ENCODE peak calls at places on chromosomes 6 and 20, in nine cellular contexts. X, L, R, I, N, P, C, Q and S are unnamed samples.

GRCh38 chr6:69866351-69867074 is at the start of gene COL19A1:
- DNase-seq in X (peak), L (peak), R (peak), I (no peak), N (peak), P (peak), C (no peak), Q (peak), S (no peak)

GRCh38 chr6:169809386-169809785 is 58.0 kb downstream of the ERMARD start:
- DNase-seq in X (no peak), L (no peak), R (no peak), I (no peak), N (no peak), P (no peak), C (no peak), Q (no peak), S (no peak)

GRCh38 chr6:140970485-140970884 is 1162.2 kb upstream of the GJE1 start:
- DNase-seq in X (peak), L (no peak), R (no peak), I (no peak), N (no peak), P (no peak), C (no peak), Q (no peak), S (no peak)

GRCh38 chr6:27599859-27600532 is 127.1 kb upstream of the ZNF184 start:
- DNase-seq in X (no peak), L (no peak), R (no peak), I (no peak), N (no peak), P (no peak), C (no peak), Q (no peak), S (no peak)

GRCh38 chr6:29791162-29791561 is 36.5 kb upstream of the HLA-G start:
- DNase-seq in X (no peak), L (no peak), R (no peak), I (no peak), N (no peak), P (no peak), C (no peak), Q (no peak), S (no peak)

GRCh38 chr20:57264908-57265648 is 1.4 kb downstream of the BMP7 start:
- DNase-seq in X (peak), L (no peak), R (no peak), I (no peak), N (peak), P (no peak), C (no peak), Q (no peak), S (no peak)

GRCh38 chr6:37495199-37495913 is 4.3 kb downstream of the CCDC167 start:
- DNase-seq in X (no peak), L (no peak), R (no peak), I (no peak), N (no peak), P (no peak), C (no peak), Q (no peak), S (no peak)

GRCh38 chr6:3797231-3798200 is 46.0 kb upstream of the PXDC1 start:
- DNase-seq in X (no peak), L (no peak), R (no peak), I (no peak), N (no peak), P (no peak), C (peak), Q (no peak), S (no peak)

GRCh38 chr20:37336369-37337207 is 9.4 kb upstream of the SRC start:
- DNase-seq in X (peak), L (peak), R (no peak), I (peak), N (peak), P (peak), C (no peak), Q (peak), S (no peak)

GRCh38 chr6:129567374-129567773 is 142.6 kb downstream of the ARHGAP18 start:
- DNase-seq in X (peak), L (no peak), R (peak), I (no peak), N (no peak), P (peak), C (peak), Q (no peak), S (no peak)

GRCh38 chr6:108728826-108729225 is 119.4 kb upstream of the ARMC2 start:
- DNase-seq in X (peak), L (no peak), R (peak), I (no peak), N (no peak), P (no peak), C (peak), Q (no peak), S (no peak)

GRCh38 chr20:31896049-31896448 is 25.6 kb downstream of the TTLL9 start:
- DNase-seq in X (no peak), L (no peak), R (no peak), I (no peak), N (no peak), P (no peak), C (no peak), Q (no peak), S (no peak)
- H3K27ac ChIP-seq in X (no peak), L (no peak), R (no peak), I (no peak), N (no peak), P (no peak), C (no peak), Q (no peak), S (no peak)

DNA sequence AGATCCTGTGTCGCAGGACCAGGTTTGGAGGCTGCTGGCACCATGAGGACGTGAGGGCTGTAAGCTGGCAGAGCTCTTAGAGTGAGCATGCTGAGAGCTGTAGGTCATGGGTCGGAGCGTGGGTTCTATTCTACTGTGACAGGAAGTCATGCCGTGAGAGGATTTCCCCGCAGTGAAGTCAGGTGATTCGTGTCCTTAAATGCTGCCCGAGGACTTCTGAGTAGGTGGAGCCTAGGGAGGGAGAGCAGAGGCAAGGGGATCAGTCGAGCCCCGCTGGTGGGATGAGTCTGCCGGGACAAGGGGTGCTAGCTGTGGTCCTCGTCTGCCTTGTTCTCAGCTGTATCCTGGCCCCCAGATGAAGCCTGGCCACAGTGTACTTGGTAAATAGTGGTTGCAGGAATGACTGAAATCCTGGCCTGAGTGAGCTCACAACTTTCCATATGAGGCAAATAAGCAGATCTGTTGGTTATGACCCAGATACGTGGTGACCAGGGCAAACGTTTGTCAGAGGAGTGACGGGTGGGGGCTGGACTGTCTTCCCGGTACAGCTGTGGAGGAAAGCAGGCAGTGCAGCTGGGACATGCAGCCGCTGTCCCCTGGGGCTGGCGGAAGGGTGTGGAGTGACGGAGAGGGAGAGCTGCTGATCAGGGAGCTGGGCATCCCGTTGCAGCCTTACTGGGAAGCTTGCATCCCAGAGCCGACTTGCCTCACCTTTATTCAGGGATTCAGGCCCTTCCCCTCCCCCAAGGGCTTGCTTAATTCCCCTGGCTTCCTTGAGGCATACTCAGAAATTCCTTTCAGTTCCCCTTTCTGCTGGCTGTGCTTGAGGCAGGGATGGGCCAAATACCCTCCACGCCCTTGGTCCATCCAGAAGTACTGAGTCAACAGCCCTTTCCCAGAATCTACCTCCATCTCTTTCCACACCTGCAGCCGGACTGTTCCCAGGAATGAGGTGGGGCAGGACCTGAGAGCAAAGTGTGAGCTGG is 250.9 kb upstream of the RREB1 start:
- DNase-seq in X (peak), L (peak), R (peak), I (peak), N (no peak), P (peak), C (peak), Q (peak), S (no peak)
- H3K4me3 ChIP-seq in X (no peak), L (peak), R (peak), I (no peak), N (no peak), P (no peak), C (no peak), Q (no peak), S (no peak)

GRCh38 chr20:49825521-49826033 is 12.9 kb downstream of the SLC9A8 start:
- DNase-seq in X (no peak), L (no peak), R (no peak), I (peak), N (no peak), P (no peak), C (no peak), Q (no peak), S (no peak)
- TF ChIP-seq CTCF in X (no peak), L (no peak), R (no peak), I (peak), N (no peak), P (no peak), C (peak), Q (no peak), S (no peak)

DNA sequence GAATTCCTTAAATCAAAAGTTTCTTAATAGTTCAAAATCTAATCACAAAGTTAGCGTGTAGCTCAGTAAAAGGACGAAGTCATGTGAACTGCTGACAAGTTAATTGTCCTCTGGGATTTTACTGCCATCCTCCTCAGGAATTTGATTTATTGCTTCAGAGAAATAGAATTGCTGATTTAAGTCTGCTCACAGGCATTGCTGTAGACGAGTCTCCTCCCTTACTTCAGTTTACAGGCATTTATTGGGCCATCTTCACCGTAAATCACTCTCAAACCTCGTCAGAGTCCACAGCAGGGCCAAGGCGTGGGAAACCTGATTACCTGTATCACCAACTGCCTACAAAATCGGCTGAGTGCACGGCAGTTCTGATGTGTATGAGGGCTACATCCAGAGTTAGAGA is 119.1 kb upstream of the PDE10A start:
- DNase-seq in X (peak), L (no peak), R (no peak), I (no peak), N (no peak), P (no peak), C (no peak), Q (no peak), S (no peak)
- H3K27ac ChIP-seq in X (peak), L (no peak), R (no peak), I (no peak), N (no peak), P (no peak), C (no peak), Q (no peak), S (no peak)

GRCh38 chr6:10413850-10414765 is 766 bp downstream of the TFAP2A start:
- DNase-seq in X (peak), L (no peak), R (peak), I (no peak), N (no peak), P (no peak), C (peak), Q (no peak), S (no peak)
- H3K4me3 ChIP-seq in X (peak), L (peak), R (peak), I (no peak), N (no peak), P (no peak), C (peak), Q (no peak), S (peak)

DNA sequence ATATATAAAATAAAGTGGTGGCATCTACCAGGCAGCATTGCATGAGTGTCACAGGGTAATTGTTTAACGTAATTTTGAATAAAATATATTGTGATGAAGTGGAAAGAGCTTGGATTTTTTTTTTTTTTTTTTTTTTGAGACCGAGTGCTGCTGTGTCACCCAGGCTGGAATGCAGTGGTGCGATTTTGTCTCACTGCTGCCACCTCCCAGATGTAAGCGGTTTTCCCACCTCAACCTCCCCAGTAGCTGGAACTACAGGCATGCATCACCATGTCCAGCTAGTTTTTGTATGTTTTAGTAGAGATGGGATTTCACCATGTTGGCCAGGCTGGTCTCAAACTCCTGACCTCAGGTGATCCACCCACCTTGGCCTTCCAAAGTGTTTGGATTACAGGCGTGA is 81.1 kb upstream of the SMIM8 start:
- DNase-seq in X (no peak), L (no peak), R (peak), I (no peak), N (no peak), P (no peak), C (peak), Q (no peak), S (no peak)
- TF ChIP-seq CTCF in X (no peak), L (no peak), R (peak), I (no peak), N (no peak), P (no peak), C (no peak), Q (no peak), S (no peak)

DNA sequence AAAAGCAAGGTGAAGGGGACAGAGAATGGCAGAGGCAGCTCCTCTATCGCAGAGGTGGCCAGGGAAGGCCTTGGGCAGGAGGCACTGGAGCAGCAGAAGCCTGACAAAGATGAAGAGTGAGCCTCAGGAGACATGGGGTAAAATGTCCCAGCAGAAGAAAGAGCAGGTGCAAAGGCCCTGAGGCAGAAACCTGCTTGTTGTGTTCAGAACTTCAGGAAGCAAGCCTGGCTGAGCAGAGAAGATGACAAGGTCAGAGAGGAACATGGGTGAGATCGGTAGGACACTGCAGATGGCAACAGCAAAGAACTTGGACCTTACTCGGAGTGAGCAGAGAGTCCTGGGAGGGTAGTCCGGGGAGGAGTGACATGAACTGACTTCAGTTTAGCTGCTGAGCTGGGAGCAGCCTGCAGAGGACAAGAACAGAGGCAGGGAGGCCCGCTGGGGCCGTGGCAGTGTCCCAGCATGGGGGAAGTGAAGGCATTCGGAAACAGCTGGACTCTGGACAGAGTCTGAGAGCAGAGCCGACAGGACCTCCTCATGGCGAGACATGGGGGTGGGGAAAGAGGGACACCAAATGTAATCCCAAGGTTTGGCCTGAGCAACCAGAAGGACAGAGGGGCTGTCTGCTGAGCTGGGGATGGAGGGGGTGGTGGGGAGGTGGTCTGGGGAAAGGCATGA is 106.3 kb downstream of the PREX1 start:
- DNase-seq in X (no peak), L (no peak), R (no peak), I (no peak), N (peak), P (no peak), C (no peak), Q (no peak), S (no peak)
- H3K27ac ChIP-seq in X (peak), L (no peak), R (no peak), I (peak), N (no peak), P (no peak), C (no peak), Q (no peak), S (peak)

DNA sequence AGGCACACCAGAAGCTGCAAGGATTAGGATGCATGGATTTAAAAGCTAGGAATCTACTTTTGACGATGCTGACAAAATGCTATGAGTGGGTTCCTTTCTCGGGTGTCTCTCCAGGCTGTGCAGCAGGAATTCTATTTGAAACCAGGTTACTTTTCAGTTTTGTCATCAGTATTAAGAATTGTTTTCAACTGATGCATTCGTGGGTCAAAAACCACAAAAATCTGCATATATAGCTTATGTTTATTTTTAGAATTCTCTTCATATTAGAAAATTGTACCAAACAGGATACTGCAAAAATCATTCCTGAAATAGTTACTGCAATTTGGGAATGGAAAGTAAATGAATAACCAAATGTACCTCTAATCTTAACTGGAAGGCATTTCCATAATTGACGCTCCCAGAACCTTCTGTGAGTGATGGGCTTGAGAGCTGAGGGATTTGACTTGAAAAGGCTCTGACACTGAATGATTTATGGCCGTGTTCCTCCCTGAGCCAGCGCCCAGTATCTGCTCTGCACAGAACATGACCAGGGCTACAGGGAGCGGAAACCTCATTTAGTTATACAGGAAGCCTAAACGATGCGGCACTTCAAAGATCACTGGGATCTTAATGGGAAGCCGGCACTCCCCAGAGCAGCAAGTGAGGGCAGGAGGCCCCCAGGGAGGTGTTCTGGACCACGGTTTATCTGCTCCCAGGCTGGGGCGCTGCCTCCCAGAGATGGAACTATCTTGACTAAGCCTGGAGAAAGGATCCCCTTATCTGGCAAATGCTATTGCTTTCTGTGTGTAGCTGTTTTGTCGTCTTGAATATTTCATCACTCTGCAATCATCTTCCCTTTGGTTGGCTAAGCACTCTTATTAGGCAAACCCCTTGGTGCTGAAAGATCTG is 445.9 kb downstream of the QKI start:
- DNase-seq in X (peak), L (no peak), R (peak), I (no peak), N (no peak), P (no peak), C (no peak), Q (no peak), S (no peak)
- H3K4me3 ChIP-seq in X (no peak), L (peak), R (no peak), I (no peak), N (no peak), P (no peak), C (no peak), Q (no peak), S (no peak)

DNA sequence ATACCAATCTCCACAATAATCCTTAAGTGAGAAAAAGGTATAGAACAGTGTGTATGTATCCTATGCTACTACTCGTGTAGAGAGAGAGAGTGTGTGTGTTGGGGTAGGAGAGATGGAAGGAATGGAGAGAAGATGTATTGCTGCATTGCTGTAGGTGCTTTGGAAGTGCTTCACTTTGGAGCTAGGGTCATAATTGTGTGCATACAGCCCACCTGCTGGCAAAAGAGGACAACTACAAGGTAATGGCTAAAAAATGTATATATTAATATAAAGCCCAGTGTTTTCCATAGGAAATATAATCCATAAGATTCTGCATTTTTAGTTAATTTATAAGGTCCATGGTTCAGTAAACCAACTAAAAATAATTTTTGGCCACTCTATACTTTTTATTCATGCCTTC is 36.1 kb downstream of the SERAC1 start:
- DNase-seq in X (peak), L (no peak), R (peak), I (no peak), N (peak), P (no peak), C (peak), Q (no peak), S (no peak)
- TF ChIP-seq CTCF in X (peak), L (no peak), R (peak), I (no peak), N (peak), P (peak), C (peak), Q (no peak), S (no peak)